ENCODE peak calls at places on chromosomes 4 and X, in nine cellular contexts. D is amniotic stem cell; M is SW480; T is DMS153; X is NCI-H1694; U is NCI-H1092; I is DMS53; J is left kidney; Z is stimulated activated CD8-positive, alpha-beta memory T cell treated with anti-CD3 and anti-CD28 coated beads, Interleukin-7, amount 100 ng/mL, for 1 hour. A is an unnamed sample.

GRCh38 chr4:8239226-8239625 is 30.3 kb upstream of the HTRA3 start:
- DNase-seq in D (no peak), M (no peak), T (no peak), X (no peak), U (no peak), I (no peak), J (no peak), Z (no peak), A (no peak)

GRCh38 chr4:150385606-150386005 is 196.3 kb upstream of the MAB21L2 start:
- DNase-seq in D (peak; percentile 86), M (no peak), T (no peak), X (no peak), U (peak; percentile 45), I (no peak), J (peak; percentile 8), Z (no peak), A (no peak)

GRCh38 chrX:16828126-16828908 is 41.8 kb downstream of the RBBP7 start:
- DNase-seq in D (no peak), M (no peak), T (no peak), X (no peak), U (no peak), I (no peak), J (no peak), Z (no peak), A (no peak)

GRCh38 chr4:153281476-153281875 is 63.0 kb upstream of the MND1 start:
- DNase-seq in D (no peak), M (no peak), T (peak; percentile 15), X (no peak), U (no peak), I (no peak), J (no peak), Z (no peak), A (peak; percentile 26)

GRCh38 chr4:147370473-147370872 is 110.4 kb upstream of the EDNRA start:
- DNase-seq in D (no peak), M (no peak), T (no peak), X (no peak), U (no peak), I (peak; percentile 85), J (no peak), Z (no peak), A (no peak)

GRCh38 chrX:18984381-18985185 is 669 bp upstream of the PHKA2 start:
- DNase-seq in D (peak; percentile 40), M (peak; percentile 82), T (peak; percentile 51), X (peak; percentile 25), U (peak; percentile 79), I (peak; percentile 94), J (peak; percentile 94), Z (peak; percentile 71), A (peak; percentile 44)

GRCh38 chrX:106168107-106168506 is at the start of gene PWWP3B:
- DNase-seq in D (no peak), M (no peak), T (no peak), X (no peak), U (no peak), I (peak; percentile 84), J (peak; percentile 80), Z (no peak), A (no peak)

GRCh38 chr4:147078875-147079658 is 133.4 kb upstream of the TTC29 start:
- DNase-seq in D (no peak), M (no peak), T (no peak), X (no peak), U (peak; percentile 89), I (no peak), J (no peak), Z (no peak), A (no peak)

GRCh38 chr4:8199594-8200301 is 658 bp downstream of the SH3TC1 start:
- DNase-seq in D (no peak), M (peak; percentile 36), T (no peak), X (no peak), U (no peak), I (peak; percentile 66), J (peak; percentile 43), Z (no peak), A (no peak)

GRCh38 chr4:119209077-119209476 is 3.4 kb upstream of the USP53 start:
- DNase-seq in D (peak; percentile 80), M (peak; percentile 77), T (no peak), X (no peak), U (no peak), I (peak; percentile 56), J (no peak), Z (no peak), A (no peak)

GRCh38 chr4:177611974-177612664 is 169.9 kb upstream of the AGA start:
- DNase-seq in D (no peak), M (no peak), T (no peak), X (no peak), U (no peak), I (no peak), J (no peak), Z (no peak), A (no peak)

GRCh38 chrX:130984782-130985181 is 73.4 kb upstream of the ARHGAP36 start:
- DNase-seq in D (no peak), M (no peak), T (no peak), X (no peak), U (no peak), I (no peak), J (peak; percentile 63), Z (no peak), A (no peak)

GRCh38 chr4:101205878-101206277 is 141.4 kb downstream of the PPP3CA start:
- DNase-seq in D (no peak), M (no peak), T (no peak), X (no peak), U (no peak), I (no peak), J (no peak), Z (peak; percentile 5), A (no peak)

GRCh38 chr4:100649478-100649877 is 131.7 kb upstream of the EMCN start:
- DNase-seq in D (no peak), M (no peak), T (no peak), X (no peak), U (no peak), I (no peak), J (no peak), Z (no peak), A (no peak)

A was measured in NCI-H748 treated with DMSO at 0.1 percent for 48 hours.